ENCODE peak calls at places on chromosomes 4 and X, in eight cellular contexts. W is lower lobe of right lung, P is choroid plexus epithelial cell, S is neural progenitor cell, B is uterus, K is mammary epithelial cell, M is transverse colon, O is psoas muscle. A is an unnamed sample.

GRCh38 chr4:48403358-48403757 is 62.0 kb downstream of the SLAIN2 start:
- DNase-seq in W (no peak), P (no peak), S (no peak), B (no peak), K (no peak), M (no peak), O (no peak), A (no peak)

GRCh38 chr4:173448103-173448502 is 49.2 kb upstream of the SCRG1 start:
- DNase-seq in W (no peak), P (peak; percentile 10), S (no peak), B (peak; percentile 20), K (no peak), M (peak; percentile 21), O (no peak), A (peak; percentile 83)

GRCh38 chr4:184383497-184384055 is 90.8 kb downstream of the IRF2 start:
- DNase-seq in W (no peak), P (peak; percentile 97), S (no peak), B (peak; percentile 57), K (peak; percentile 97), M (peak; percentile 32), O (no peak), A (peak; percentile 98)

GRCh38 chrX:152941328-152942111 is 43.7 kb downstream of the ZNF185 start:
- DNase-seq in W (peak; percentile 93), P (peak; percentile 93), S (peak; percentile 95), B (peak; percentile 89), K (peak; percentile 85), M (peak; percentile 92), O (peak; percentile 95), A (peak; percentile 88)

GRCh38 chrX:72715546-72715945 is 1.4 kb upstream of the PHKA1 start:
- DNase-seq in W (no peak), P (no peak), S (no peak), B (no peak), K (no peak), M (no peak), O (no peak), A (no peak)

GRCh38 chr4:15938640-15939039 is at the start of gene FGFBP1:
- DNase-seq in W (no peak), P (no peak), S (no peak), B (no peak), K (no peak), M (no peak), O (no peak), A (no peak)

GRCh38 chrX:17067534-17067933 is 121.1 kb downstream of the REPS2 start:
- DNase-seq in W (no peak), P (no peak), S (no peak), B (no peak), K (peak; percentile 64), M (no peak), O (no peak), A (no peak)

GRCh38 chrX:78437621-78438020 is 110.2 kb upstream of the CYSLTR1 start:
- DNase-seq in W (no peak), P (no peak), S (no peak), B (no peak), K (no peak), M (no peak), O (no peak), A (no peak)

GRCh38 chrX:101195442-101196173 is 24.0 kb upstream of the DRP2 start:
- DNase-seq in W (no peak), P (no peak), S (no peak), B (no peak), K (no peak), M (no peak), O (no peak), A (no peak)

GRCh38 chrX:103175944-103176753 is 38.8 kb upstream of the BEX4 start:
- DNase-seq in W (peak; percentile 50), P (peak; percentile 67), S (peak; percentile 38), B (peak; percentile 29), K (peak; percentile 23), M (peak; percentile 59), O (peak; percentile 55), A (peak; percentile 50)

GRCh38 chr4:154314248-154314647 is 177.4 kb downstream of the DCHS2 start:
- DNase-seq in W (no peak), P (peak; percentile 61), S (peak; percentile 36), B (no peak), K (no peak), M (no peak), O (no peak), A (peak; percentile 75)

GRCh38 chrX:107780525-107780924 is 3.0 kb downstream of the NCBP2L start:
- DNase-seq in W (no peak), P (no peak), S (no peak), B (no peak), K (no peak), M (no peak), O (no peak), A (no peak)

GRCh38 chrX:107775000-107775733 is 420 bp downstream of the TSC22D3 start:
- DNase-seq in W (no peak), P (no peak), S (peak; percentile 35), B (no peak), K (no peak), M (peak; percentile 15), O (no peak), A (no peak)

GRCh38 chrX:107776649-107777535 is 641 bp upstream of the NCBP2L start:
- DNase-seq in W (peak; percentile 84), P (peak; percentile 95), S (peak; percentile 92), B (peak; percentile 92), K (peak; percentile 84), M (peak; percentile 80), O (peak; percentile 76), A (peak; percentile 91)

GRCh38 chrX:107775734-107776511 is at the start of gene TSC22D3:
- DNase-seq in W (peak; percentile 87), P (peak; percentile 66), S (peak; percentile 87), B (peak; percentile 82), K (peak; percentile 74), M (peak; percentile 81), O (peak; percentile 92), A (peak; percentile 74)

DNA sequence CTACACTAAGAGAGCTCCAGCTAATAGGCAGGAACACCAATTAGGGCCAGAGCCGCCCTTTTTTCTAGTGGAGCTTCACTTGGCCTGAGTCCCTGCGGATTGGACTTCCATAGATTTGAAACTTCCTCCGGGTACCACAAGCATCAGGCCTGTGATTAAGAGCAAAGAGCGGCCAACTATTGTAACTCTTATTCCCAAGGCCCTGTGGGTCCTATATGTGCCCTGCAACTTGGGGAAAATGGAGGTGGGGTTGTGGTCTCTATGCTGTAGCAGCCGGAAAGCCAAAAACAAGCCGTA is at the start of gene NCBP2L:
- DNase-seq in W (no peak), P (no peak), S (no peak), B (no peak), K (no peak), M (no peak), O (no peak), A (no peak)
- H3K4me3 ChIP-seq in W (peak within 1 kb of the TSS; percentile 62), P (peak within 1 kb of the TSS; percentile 58), S (peak within 1 kb of the TSS; percentile 56), B (peak within 1 kb of the TSS; percentile 57), K (peak within 1 kb of the TSS; percentile 60), M (peak within 1 kb of the TSS; percentile 62), O (peak within 1 kb of the TSS; percentile 72), A (peak within 1 kb of the TSS; percentile 42)

GRCh38 chr4:2930821-2931764 is 32.1 kb downstream of the NOP14 start:
- DNase-seq in W (peak; percentile 88), P (no peak), S (no peak), B (peak; percentile 27), K (no peak), M (peak; percentile 45), O (peak; percentile 75), A (no peak)
- TF ChIP-seq CTCF in W (peak; percentile 46), P (peak; percentile 12), S (no peak), B (no peak), K (no peak), M (no peak), O (no peak), A (no peak)

GRCh38 chrX:136176399-136176825 is 29.1 kb downstream of the FHL1 start:
- DNase-seq in W (no peak), P (peak; percentile 95), S (no peak), B (peak; percentile 76), K (peak; percentile 39), M (no peak), O (no peak), A (peak; percentile 91)
- H3K4me3 ChIP-seq in W (no peak overlapping the region), P (no peak overlapping the region), S (no peak overlapping the region), B (no peak overlapping the region), K (no peak overlapping the region), M (no peak overlapping the region), O (peak overlapping the region; percentile 37), A (no peak overlapping the region)

GRCh38 chr4:160143574-160143973 is 1040.7 kb downstream of the RAPGEF2 start:
- DNase-seq in W (no peak), P (no peak), S (no peak), B (no peak), K (peak; percentile 45), M (no peak), O (no peak), A (no peak)
- TF ChIP-seq CTCF in W (no peak), P (no peak), S (no peak), B (no peak), K (no peak), M (no peak), O (no peak), A (no peak)

GRCh38 chrX:13692771-13693231 is 3.9 kb downstream of the RAB9A start:
- DNase-seq in W (no peak), P (no peak), S (no peak), B (no peak), K (no peak), M (no peak), O (no peak), A (peak; percentile 25)

GRCh38 chrX:13693341-13693871 is 4.5 kb downstream of the RAB9A start:
- DNase-seq in W (no peak), P (no peak), S (no peak), B (no peak), K (peak; percentile 82), M (no peak), O (no peak), A (no peak)

GRCh38 chrX:13695601-13696115 is 6.7 kb downstream of the RAB9A start:
- DNase-seq in W (no peak), P (no peak), S (no peak), B (no peak), K (no peak), M (no peak), O (no peak), A (no peak)

GRCh38 chrX:13694983-13695382 is 6.1 kb downstream of the RAB9A start:
- DNase-seq in W (no peak), P (no peak), S (no peak), B (no peak), K (no peak), M (no peak), O (no peak), A (no peak)

GRCh38 chrX:13694359-13694758 is 5.4 kb downstream of the RAB9A start:
- DNase-seq in W (no peak), P (peak; percentile 16), S (no peak), B (no peak), K (no peak), M (no peak), O (no peak), A (no peak)
- H3K4me3 ChIP-seq in W (no peak overlapping the region), P (no peak overlapping the region), S (no peak overlapping the region), B (no peak overlapping the region), K (no peak overlapping the region), M (no peak overlapping the region), O (peak overlapping the region; percentile 28), A (no peak overlapping the region)

DNA sequence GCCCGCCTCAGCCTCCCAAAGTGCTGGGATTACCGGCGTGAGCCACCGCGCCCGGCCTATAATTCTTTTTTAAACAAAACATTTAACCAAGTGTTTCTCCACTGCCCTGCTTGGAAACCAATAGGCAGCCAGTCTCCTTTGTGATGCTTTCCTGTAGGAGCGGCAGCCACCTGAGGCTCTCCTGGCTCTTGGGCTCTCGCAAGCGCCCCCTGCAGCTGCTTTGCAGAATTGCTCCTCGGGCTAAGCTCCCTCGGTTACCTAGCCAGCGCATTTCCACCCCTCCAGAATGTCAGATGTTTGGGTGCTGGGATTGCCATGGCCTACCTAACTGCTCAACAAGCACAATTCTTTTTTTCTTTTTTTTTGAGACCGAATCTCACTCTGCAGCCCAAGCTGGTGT is 7.7 kb downstream of the S100P start:
- DNase-seq in W (no peak), P (no peak), S (peak; percentile 39), B (no peak), K (no peak), M (no peak), O (no peak), A (no peak)
- TF ChIP-seq CTCF in W (peak; percentile 40), P (peak; percentile 40), S (peak; percentile 55), B (no peak), K (peak; percentile 32), M (peak; percentile 30), O (no peak), A (peak; percentile 37)

A was measured in fibroblast of mammary gland.